ENCODE peak calls at places on chromosomes 6 and 20, in seven cellular contexts. One of them, this sample, is unnamed.

GRCh38 chr20:53948383-53949318 is 121.7 kb downstream of the BCAS1 start:
- DNase-seq in astrocyte: no peak
- DNase-seq in heart left ventricle: no peak
- DNase-seq in adrenal gland: no peak
- DNase-seq in CD8-positive, alpha-beta T cell: peak; percentile 45
- DNase-seq in lower lobe of right lung: no peak
- DNase-seq in dorsolateral prefrontal cortex: no peak
- DNase-seq in this sample: no peak

GRCh38 chr20:53623454-53624206 is 30.0 kb upstream of the ZNF217 start:
- DNase-seq in astrocyte: peak; percentile 63
- DNase-seq in heart left ventricle: peak; percentile 74
- DNase-seq in adrenal gland: peak; percentile 79
- DNase-seq in CD8-positive, alpha-beta T cell: peak; percentile 35
- DNase-seq in lower lobe of right lung: no peak
- DNase-seq in dorsolateral prefrontal cortex: peak; percentile 47
- DNase-seq in this sample: peak; percentile 68

GRCh38 chr6:11224252-11224965 is 8.1 kb downstream of the NEDD9 start:
- DNase-seq in astrocyte: peak; percentile 75
- DNase-seq in heart left ventricle: no peak
- DNase-seq in adrenal gland: no peak
- DNase-seq in CD8-positive, alpha-beta T cell: peak; percentile 48
- DNase-seq in lower lobe of right lung: no peak
- DNase-seq in dorsolateral prefrontal cortex: no peak
- DNase-seq in this sample: peak; percentile 69

GRCh38 chr6:47733879-47734558 is 35.6 kb downstream of the ADGRF4 start:
- DNase-seq in astrocyte: no peak
- DNase-seq in heart left ventricle: no peak
- DNase-seq in adrenal gland: no peak
- DNase-seq in CD8-positive, alpha-beta T cell: no peak
- DNase-seq in lower lobe of right lung: no peak
- DNase-seq in dorsolateral prefrontal cortex: no peak
- DNase-seq in this sample: peak; percentile 68

GRCh38 chr6:16670183-16670582 is 91.1 kb downstream of the ATXN1 start:
- DNase-seq in astrocyte: no peak
- DNase-seq in heart left ventricle: peak; percentile 82
- DNase-seq in adrenal gland: no peak
- DNase-seq in CD8-positive, alpha-beta T cell: no peak
- DNase-seq in lower lobe of right lung: peak; percentile 74
- DNase-seq in dorsolateral prefrontal cortex: no peak
- DNase-seq in this sample: peak; percentile 12

GRCh38 chr6:2764610-2765165 is 505 bp upstream of the WRNIP1 start:
- DNase-seq in astrocyte: peak; percentile 65
- DNase-seq in heart left ventricle: peak; percentile 51
- DNase-seq in adrenal gland: peak; percentile 65
- DNase-seq in CD8-positive, alpha-beta T cell: peak; percentile 78
- DNase-seq in lower lobe of right lung: peak; percentile 67
- DNase-seq in dorsolateral prefrontal cortex: peak; percentile 64
- DNase-seq in this sample: peak; percentile 63

GRCh38 chr6:142833054-142833453 is 111.9 kb downstream of the HIVEP2 start:
- DNase-seq in astrocyte: peak; percentile 95
- DNase-seq in heart left ventricle: no peak
- DNase-seq in adrenal gland: no peak
- DNase-seq in CD8-positive, alpha-beta T cell: no peak
- DNase-seq in lower lobe of right lung: no peak
- DNase-seq in dorsolateral prefrontal cortex: no peak
- DNase-seq in this sample: peak; percentile 98

GRCh38 chr6:79076160-79076559 is 1.9 kb downstream of the PHIP start:
- DNase-seq in astrocyte: peak; percentile 8
- DNase-seq in heart left ventricle: no peak
- DNase-seq in adrenal gland: no peak
- DNase-seq in CD8-positive, alpha-beta T cell: no peak
- DNase-seq in lower lobe of right lung: no peak
- DNase-seq in dorsolateral prefrontal cortex: no peak
- DNase-seq in this sample: peak; percentile 29

GRCh38 chr6:35238843-35239289 is 20.7 kb upstream of the ZNF76 start:
- DNase-seq in astrocyte: no peak
- DNase-seq in heart left ventricle: peak; percentile 94
- DNase-seq in adrenal gland: no peak
- DNase-seq in CD8-positive, alpha-beta T cell: no peak
- DNase-seq in lower lobe of right lung: no peak
- DNase-seq in dorsolateral prefrontal cortex: no peak
- DNase-seq in this sample: no peak

GRCh38 chr6:13453172-13453552 is 34.2 kb downstream of the GFOD1 start:
- DNase-seq in astrocyte: no peak
- DNase-seq in heart left ventricle: no peak
- DNase-seq in adrenal gland: no peak
- DNase-seq in CD8-positive, alpha-beta T cell: no peak
- DNase-seq in lower lobe of right lung: no peak
- DNase-seq in dorsolateral prefrontal cortex: no peak
- DNase-seq in this sample: peak; percentile 64

GRCh38 chr6:136318676-136319075 is 29.0 kb upstream of the BCLAF1 start:
- DNase-seq in astrocyte: no peak
- DNase-seq in heart left ventricle: no peak
- DNase-seq in adrenal gland: no peak
- DNase-seq in CD8-positive, alpha-beta T cell: no peak
- DNase-seq in lower lobe of right lung: no peak
- DNase-seq in dorsolateral prefrontal cortex: no peak
- DNase-seq in this sample: no peak

GRCh38 chr6:21742238-21742660 is 148.7 kb downstream of the SOX4 start:
- DNase-seq in astrocyte: peak; percentile 90
- DNase-seq in heart left ventricle: no peak
- DNase-seq in adrenal gland: no peak
- DNase-seq in CD8-positive, alpha-beta T cell: no peak
- DNase-seq in lower lobe of right lung: no peak
- DNase-seq in dorsolateral prefrontal cortex: no peak
- DNase-seq in this sample: peak; percentile 97

GRCh38 chr6:2918936-2919335 is 15.8 kb upstream of the SERPINB9 start:
- DNase-seq in astrocyte: no peak
- DNase-seq in heart left ventricle: no peak
- DNase-seq in adrenal gland: no peak
- DNase-seq in CD8-positive, alpha-beta T cell: no peak
- DNase-seq in lower lobe of right lung: no peak
- DNase-seq in dorsolateral prefrontal cortex: no peak
- DNase-seq in this sample: no peak

GRCh38 chr6:116963972-116964371 is 86.9 kb downstream of the RFX6 start:
- DNase-seq in astrocyte: no peak
- DNase-seq in heart left ventricle: no peak
- DNase-seq in adrenal gland: no peak
- DNase-seq in CD8-positive, alpha-beta T cell: no peak
- DNase-seq in lower lobe of right lung: no peak
- DNase-seq in dorsolateral prefrontal cortex: no peak
- DNase-seq in this sample: no peak

GRCh38 chr6:71260205-71260604 is 28.4 kb upstream of the OGFRL1 start:
- DNase-seq in astrocyte: no peak
- DNase-seq in heart left ventricle: no peak
- DNase-seq in adrenal gland: no peak
- DNase-seq in CD8-positive, alpha-beta T cell: no peak
- DNase-seq in lower lobe of right lung: no peak
- DNase-seq in dorsolateral prefrontal cortex: no peak
- DNase-seq in this sample: no peak

GRCh38 chr6:112979830-112980229 is 632.7 kb downstream of the RFPL4B start:
- DNase-seq in astrocyte: peak; percentile 64
- DNase-seq in heart left ventricle: no peak
- DNase-seq in adrenal gland: no peak
- DNase-seq in CD8-positive, alpha-beta T cell: no peak
- DNase-seq in lower lobe of right lung: no peak
- DNase-seq in dorsolateral prefrontal cortex: no peak
- DNase-seq in this sample: no peak

GRCh38 chr6:166253277-166254229 is 54.6 kb downstream of the PRR18 start:
- DNase-seq in astrocyte: no peak
- DNase-seq in heart left ventricle: no peak
- DNase-seq in adrenal gland: no peak
- DNase-seq in CD8-positive, alpha-beta T cell: peak; percentile 34
- DNase-seq in lower lobe of right lung: peak; percentile 83
- DNase-seq in dorsolateral prefrontal cortex: no peak
- DNase-seq in this sample: no peak

GRCh38 chr6:151351731-151352130 is 39.6 kb downstream of the ZBTB2 start:
- DNase-seq in astrocyte: no peak
- DNase-seq in heart left ventricle: no peak
- DNase-seq in adrenal gland: no peak
- DNase-seq in CD8-positive, alpha-beta T cell: no peak
- DNase-seq in lower lobe of right lung: no peak
- DNase-seq in dorsolateral prefrontal cortex: no peak
- DNase-seq in this sample: no peak

GRCh38 chr6:106397441-106397840 is 36.9 kb downstream of the CRYBG1 start:
- DNase-seq in astrocyte: no peak
- DNase-seq in heart left ventricle: no peak
- DNase-seq in adrenal gland: no peak
- DNase-seq in CD8-positive, alpha-beta T cell: no peak
- DNase-seq in lower lobe of right lung: no peak
- DNase-seq in dorsolateral prefrontal cortex: no peak
- DNase-seq in this sample: no peak

DNA sequence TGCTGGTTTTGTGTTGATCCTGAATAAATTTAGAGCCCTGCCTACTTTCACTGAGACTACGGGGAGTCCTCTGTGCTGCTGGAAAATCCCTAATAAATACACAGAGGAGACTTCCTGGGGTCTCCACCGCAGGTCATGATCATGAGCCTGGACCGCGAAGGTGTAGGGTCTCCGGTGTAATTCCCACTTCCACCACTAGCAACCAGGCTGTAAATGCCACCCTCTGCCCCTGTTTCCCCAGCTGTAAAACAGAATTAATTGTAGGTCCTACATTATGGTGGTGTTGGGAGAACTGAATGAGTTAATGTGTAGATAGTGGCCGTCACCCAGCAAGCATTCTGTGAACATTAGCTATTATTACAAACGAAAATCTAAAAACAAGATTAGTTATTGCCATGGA is 191.6 kb upstream of the THBS2 start:
- DNase-seq in astrocyte: no peak
- DNase-seq in heart left ventricle: no peak
- DNase-seq in adrenal gland: no peak
- DNase-seq in CD8-positive, alpha-beta T cell: no peak
- DNase-seq in lower lobe of right lung: no peak
- DNase-seq in dorsolateral prefrontal cortex: no peak
- DNase-seq in this sample: no peak
- TF ChIP-seq CTCF in astrocyte: no peak
- TF ChIP-seq CTCF in heart left ventricle: no peak
- TF ChIP-seq CTCF in adrenal gland: no peak
- TF ChIP-seq CTCF in CD8-positive, alpha-beta T cell: no peak
- TF ChIP-seq CTCF in lower lobe of right lung: no peak
- TF ChIP-seq CTCF in dorsolateral prefrontal cortex: no peak
- TF ChIP-seq CTCF in this sample: no peak

DNA sequence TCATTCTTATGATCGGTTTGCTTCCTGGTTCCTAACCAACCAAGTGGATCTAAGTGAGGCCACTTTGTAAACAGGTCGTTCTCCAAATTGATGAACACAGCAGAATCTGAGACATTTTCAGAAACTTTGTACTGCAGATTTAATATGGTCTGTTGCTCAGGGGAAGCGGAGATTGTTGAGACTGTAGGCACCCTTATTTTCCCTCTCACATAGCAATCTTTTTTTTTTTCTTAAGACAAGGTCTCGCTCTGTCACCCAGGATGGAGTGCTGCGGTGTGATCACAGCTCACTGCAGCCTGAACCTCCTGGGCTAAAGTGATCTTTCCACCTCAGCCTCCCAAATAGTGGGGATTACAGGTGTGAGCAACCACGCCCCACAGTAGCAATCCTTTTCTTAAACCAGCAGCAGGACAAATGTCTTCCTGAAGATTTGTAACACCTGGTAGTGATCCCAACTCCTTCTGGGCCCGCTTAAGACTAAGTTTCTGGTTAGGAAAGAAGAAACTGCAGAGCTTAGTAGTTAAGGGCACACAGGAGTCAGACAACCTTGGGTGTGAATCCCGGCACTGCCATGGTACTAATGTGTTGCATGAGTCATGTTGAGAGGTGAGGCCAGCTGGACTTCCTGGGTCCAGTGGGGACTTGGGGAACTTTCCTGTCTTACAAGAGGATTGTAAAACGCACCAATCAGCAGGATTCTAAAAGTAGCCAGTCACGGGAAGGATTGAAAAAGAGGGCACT is 48.4 kb upstream of the EZR start:
- DNase-seq in astrocyte: no peak
- DNase-seq in heart left ventricle: no peak
- DNase-seq in adrenal gland: no peak
- DNase-seq in CD8-positive, alpha-beta T cell: no peak
- DNase-seq in lower lobe of right lung: no peak
- DNase-seq in dorsolateral prefrontal cortex: no peak
- DNase-seq in this sample: peak; percentile 70
- H3K4me3 ChIP-seq in astrocyte: no peak overlapping the region
- H3K4me3 ChIP-seq in heart left ventricle: no peak overlapping the region
- H3K4me3 ChIP-seq in adrenal gland: no peak overlapping the region
- H3K4me3 ChIP-seq in CD8-positive, alpha-beta T cell: no peak overlapping the region
- H3K4me3 ChIP-seq in lower lobe of right lung: no peak overlapping the region
- H3K4me3 ChIP-seq in dorsolateral prefrontal cortex: no peak overlapping the region
- H3K4me3 ChIP-seq in this sample: no peak overlapping the region

GRCh38 chr20:63313349-63314014 is 20.5 kb downstream of the COL20A1 start:
- DNase-seq in astrocyte: no peak
- DNase-seq in heart left ventricle: peak; percentile 18
- DNase-seq in adrenal gland: no peak
- DNase-seq in CD8-positive, alpha-beta T cell: no peak
- DNase-seq in lower lobe of right lung: peak; percentile 41
- DNase-seq in dorsolateral prefrontal cortex: no peak
- DNase-seq in this sample: no peak
- H3K27me3 ChIP-seq in astrocyte: peaks cover 2% of the 10 kb centered on the region
- H3K27me3 ChIP-seq in heart left ventricle: peaks cover 9% of the 10 kb centered on the region
- H3K27me3 ChIP-seq in adrenal gland: peaks cover 7% of the 10 kb centered on the region
- H3K27me3 ChIP-seq in CD8-positive, alpha-beta T cell: no peaks in the 10 kb centered on the region
- H3K27me3 ChIP-seq in lower lobe of right lung: peaks cover 28% of the 10 kb centered on the region
- H3K27me3 ChIP-seq in dorsolateral prefrontal cortex: peaks cover 3% of the 10 kb centered on the region
- H3K27me3 ChIP-seq in this sample: peaks cover 1% of the 10 kb centered on the region

GRCh38 chr20:9458075-9458818 is 56.1 kb upstream of the LAMP5 start:
- DNase-seq in astrocyte: no peak
- DNase-seq in heart left ventricle: no peak
- DNase-seq in adrenal gland: no peak
- DNase-seq in CD8-positive, alpha-beta T cell: no peak
- DNase-seq in lower lobe of right lung: no peak
- DNase-seq in dorsolateral prefrontal cortex: no peak
- DNase-seq in this sample: peak; percentile 80
- TF ChIP-seq CTCF in astrocyte: no peak
- TF ChIP-seq CTCF in heart left ventricle: no peak
- TF ChIP-seq CTCF in adrenal gland: peak; percentile 38
- TF ChIP-seq CTCF in CD8-positive, alpha-beta T cell: no peak
- TF ChIP-seq CTCF in lower lobe of right lung: peak; percentile 38
- TF ChIP-seq CTCF in dorsolateral prefrontal cortex: no peak
- TF ChIP-seq CTCF in this sample: peak; percentile 56

DNA sequence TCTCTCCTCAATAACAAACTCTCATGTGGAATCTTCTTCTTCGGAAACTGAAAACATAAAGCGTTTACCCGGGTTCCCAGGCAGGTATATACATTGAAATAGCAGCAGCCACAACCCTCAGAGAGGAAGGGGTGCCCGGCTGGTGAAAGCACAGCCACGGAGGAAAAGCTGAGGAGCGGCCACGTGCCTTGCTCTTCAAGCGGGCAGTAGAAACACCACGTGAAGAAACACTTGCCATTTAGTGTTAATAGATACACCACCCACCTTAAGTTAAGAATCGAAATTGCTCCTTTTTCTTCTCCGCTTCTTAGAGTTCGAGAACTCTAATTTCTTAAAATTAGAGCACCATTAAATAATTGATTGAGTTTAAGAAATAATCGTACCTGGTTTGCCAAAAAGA is 305 bp downstream of the THBS2 start:
- DNase-seq in astrocyte: no peak
- DNase-seq in heart left ventricle: no peak
- DNase-seq in adrenal gland: no peak
- DNase-seq in CD8-positive, alpha-beta T cell: no peak
- DNase-seq in lower lobe of right lung: no peak
- DNase-seq in dorsolateral prefrontal cortex: no peak
- DNase-seq in this sample: no peak
- H3K4me3 ChIP-seq in astrocyte: peak overlapping the region; percentile 87
- H3K4me3 ChIP-seq in heart left ventricle: peak overlapping the region; percentile 40
- H3K4me3 ChIP-seq in adrenal gland: no peak overlapping the region
- H3K4me3 ChIP-seq in CD8-positive, alpha-beta T cell: peak overlapping the region; percentile 29
- H3K4me3 ChIP-seq in lower lobe of right lung: peak overlapping the region; percentile 43
- H3K4me3 ChIP-seq in dorsolateral prefrontal cortex: peak overlapping the region; percentile 62
- H3K4me3 ChIP-seq in this sample: peak overlapping the region; percentile 35

This sample was measured in bronchial epithelial cell.